ENCODE peak calls at places on chromosomes 2 and 18, in six cellular contexts. One of them, this sample, is unnamed.

GRCh38 chr18:12026562-12026961 is 45.3 kb downstream of the IMPA2 start:
- DNase-seq in frontal cortex: no peak
- DNase-seq in MCF 10A: no peak
- DNase-seq in SW 1271: no peak
- DNase-seq in stimulated activated CD4-positive, alpha-beta T cell treated with anti-CD3 and anti-CD28 coated beads, TNF-alpha, amount 100 ng/mL, for 4 hours: no peak
- DNase-seq in tibial artery: no peak
- DNase-seq in this sample: no peak

GRCh38 chr2:64947906-64948305 is 41.3 kb upstream of the SLC1A4 start:
- DNase-seq in tibial artery: no peak
- DNase-seq in frontal cortex: no peak
- DNase-seq in MCF 10A: no peak
- DNase-seq in SW 1271: no peak
- DNase-seq in stimulated activated CD4-positive, alpha-beta T cell treated with anti-CD3 and anti-CD28 coated beads, TNF-alpha, amount 100 ng/mL, for 4 hours: no peak
- DNase-seq in this sample: no peak

GRCh38 chr18:50429207-50429948 is 54.5 kb downstream of the SKA1 start:
- DNase-seq in tibial artery: no peak
- DNase-seq in SW 1271: peak
- DNase-seq in frontal cortex: no peak
- DNase-seq in stimulated activated CD4-positive, alpha-beta T cell treated with anti-CD3 and anti-CD28 coated beads, TNF-alpha, amount 100 ng/mL, for 4 hours: no peak
- DNase-seq in MCF 10A: peak
- DNase-seq in this sample: no peak

GRCh38 chr2:26852405-26853348 is 4.7 kb downstream of the DPYSL5 start:
- DNase-seq in tibial artery: no peak
- DNase-seq in SW 1271: no peak
- DNase-seq in frontal cortex: no peak
- DNase-seq in MCF 10A: no peak
- DNase-seq in stimulated activated CD4-positive, alpha-beta T cell treated with anti-CD3 and anti-CD28 coated beads, TNF-alpha, amount 100 ng/mL, for 4 hours: no peak
- DNase-seq in this sample: no peak

GRCh38 chr18:22956226-22956625 is 23.1 kb downstream of the RBBP8 start:
- DNase-seq in stimulated activated CD4-positive, alpha-beta T cell treated with anti-CD3 and anti-CD28 coated beads, TNF-alpha, amount 100 ng/mL, for 4 hours: no peak
- DNase-seq in frontal cortex: no peak
- DNase-seq in SW 1271: no peak
- DNase-seq in MCF 10A: no peak
- DNase-seq in tibial artery: no peak
- DNase-seq in this sample: no peak

GRCh38 chr2:45724329-45724728 is 72.9 kb downstream of the PRKCE start:
- DNase-seq in frontal cortex: no peak
- DNase-seq in SW 1271: no peak
- DNase-seq in MCF 10A: no peak
- DNase-seq in stimulated activated CD4-positive, alpha-beta T cell treated with anti-CD3 and anti-CD28 coated beads, TNF-alpha, amount 100 ng/mL, for 4 hours: no peak
- DNase-seq in tibial artery: no peak
- DNase-seq in this sample: no peak

GRCh38 chr2:10405441-10405840 is 42.7 kb downstream of the ODC1 start:
- DNase-seq in stimulated activated CD4-positive, alpha-beta T cell treated with anti-CD3 and anti-CD28 coated beads, TNF-alpha, amount 100 ng/mL, for 4 hours: no peak
- DNase-seq in tibial artery: peak
- DNase-seq in frontal cortex: peak
- DNase-seq in SW 1271: peak
- DNase-seq in MCF 10A: peak
- DNase-seq in this sample: peak

GRCh38 chr2:164967781-164968228 is 12.5 kb upstream of the SLC38A11 start:
- DNase-seq in MCF 10A: peak
- DNase-seq in stimulated activated CD4-positive, alpha-beta T cell treated with anti-CD3 and anti-CD28 coated beads, TNF-alpha, amount 100 ng/mL, for 4 hours: no peak
- DNase-seq in SW 1271: no peak
- DNase-seq in frontal cortex: no peak
- DNase-seq in tibial artery: no peak
- DNase-seq in this sample: no peak

GRCh38 chr18:24064701-24065100 is 50.1 kb downstream of the TTC39C start:
- DNase-seq in stimulated activated CD4-positive, alpha-beta T cell treated with anti-CD3 and anti-CD28 coated beads, TNF-alpha, amount 100 ng/mL, for 4 hours: no peak
- DNase-seq in SW 1271: no peak
- DNase-seq in frontal cortex: no peak
- DNase-seq in tibial artery: no peak
- DNase-seq in MCF 10A: no peak
- DNase-seq in this sample: no peak

GRCh38 chr2:235402444-235402843 is 91.4 kb upstream of the AGAP1 start:
- DNase-seq in SW 1271: no peak
- DNase-seq in tibial artery: no peak
- DNase-seq in frontal cortex: no peak
- DNase-seq in MCF 10A: no peak
- DNase-seq in stimulated activated CD4-positive, alpha-beta T cell treated with anti-CD3 and anti-CD28 coated beads, TNF-alpha, amount 100 ng/mL, for 4 hours: no peak
- DNase-seq in this sample: no peak

GRCh38 chr18:79489048-79489899 is 93.5 kb downstream of the NFATC1 start:
- DNase-seq in tibial artery: peak
- DNase-seq in frontal cortex: no peak
- DNase-seq in MCF 10A: no peak
- DNase-seq in stimulated activated CD4-positive, alpha-beta T cell treated with anti-CD3 and anti-CD28 coated beads, TNF-alpha, amount 100 ng/mL, for 4 hours: no peak
- DNase-seq in SW 1271: no peak
- DNase-seq in this sample: no peak

GRCh38 chr2:88753833-88754584 is 62.5 kb downstream of the RPIA start:
- DNase-seq in MCF 10A: peak
- DNase-seq in tibial artery: no peak
- DNase-seq in SW 1271: no peak
- DNase-seq in frontal cortex: no peak
- DNase-seq in stimulated activated CD4-positive, alpha-beta T cell treated with anti-CD3 and anti-CD28 coated beads, TNF-alpha, amount 100 ng/mL, for 4 hours: no peak
- DNase-seq in this sample: no peak